ENCODE peak calls at places on chromosome 10, in five cellular contexts. S is IMR-90, W is A549, J is osteoblast, E is OCI-LY7. R is an unnamed sample.

GRCh38 chr10:102602272-102603045 is 41.8 kb upstream of the TRIM8 start:
- DNase-seq in W (no peak), S (no peak), J (no peak), E (no peak), R (no peak)

GRCh38 chr10:122939819-122940543 is 14.0 kb downstream of the C10orf88 start:
- DNase-seq in W (no peak), S (peak), J (no peak), E (no peak), R (no peak)

GRCh38 chr10:46020871-46021553 is 9.4 kb downstream of the NCOA4 start:
- DNase-seq in W (no peak), J (no peak), S (peak), E (no peak), R (no peak)

GRCh38 chr10:35992107-35992506 is 350.0 kb upstream of the FZD8 start:
- DNase-seq in S (no peak), J (no peak), W (no peak), E (no peak), R (no peak)

GRCh38 chr10:72068901-72069446 is 19.4 kb downstream of the SPOCK2 start:
- DNase-seq in E (no peak), J (peak), S (no peak), W (no peak), R (no peak)

GRCh38 chr10:91700788-91701444 is 68.0 kb upstream of the PPP1R3C start:
- DNase-seq in J (peak), S (peak), W (no peak), E (no peak), R (no peak)

GRCh38 chr10:11551915-11552602 is 59.4 kb downstream of the USP6NL start:
- DNase-seq in J (peak), W (peak), S (peak), E (no peak), R (no peak)

GRCh38 chr10:3853547-3853989 is 68.6 kb upstream of the KLF6 start:
- DNase-seq in S (no peak), J (peak), W (no peak), E (no peak), R (no peak)

GRCh38 chr10:7408003-7408493 is 2.8 kb downstream of the SFMBT2 start:
- DNase-seq in W (no peak), J (no peak), E (no peak), S (no peak), R (no peak)

GRCh38 chr10:97332586-97333350 is 1.8 kb downstream of the FRAT2 start:
- DNase-seq in E (no peak), S (peak), W (no peak), J (peak), R (no peak)

GRCh38 chr10:1881636-1882035 is 144.3 kb upstream of the ADARB2 start:
- DNase-seq in S (no peak), E (no peak), J (no peak), W (no peak), R (no peak)

GRCh38 chr10:96896884-96897589 is 64.9 kb downstream of the LCOR start:
- DNase-seq in W (no peak), E (no peak), S (no peak), J (no peak), R (no peak)

GRCh38 chr10:29957887-29958330 is 101.5 kb downstream of the JCAD start:
- DNase-seq in J (no peak), E (no peak), W (no peak), S (no peak), R (peak)

GRCh38 chr10:121043124-121043849 is 192.1 kb downstream of the WDR11 start:
- DNase-seq in S (no peak), E (no peak), J (no peak), W (no peak), R (no peak)

GRCh38 chr10:96337106-96337505 is 21.7 kb downstream of the OPALIN start:
- DNase-seq in J (no peak), W (no peak), S (no peak), E (no peak), R (no peak)

GRCh38 chr10:35705671-35706070 is 63.6 kb upstream of the FZD8 start:
- DNase-seq in W (no peak), J (no peak), E (no peak), S (no peak), R (no peak)

GRCh38 chr10:125514206-125515162 is 168.5 kb downstream of the TEX36 start:
- DNase-seq in W (no peak), J (no peak), S (no peak), E (no peak), R (no peak)

GRCh38 chr10:69846252-69847000 is 44.7 kb downstream of the COL13A1 start:
- DNase-seq in J (no peak), E (peak), W (no peak), S (peak), R (no peak)

GRCh38 chr10:46070749-46071148 is 24.7 kb upstream of the MSMB start:
- DNase-seq in E (no peak), J (no peak), W (no peak), S (no peak), R (no peak)

GRCh38 chr10:61963669-61964058 is 62.2 kb downstream of the ARID5B start:
- DNase-seq in S (no peak), J (no peak), W (no peak), E (peak), R (no peak)

GRCh38 chr10:61964949-61965693 is 63.6 kb downstream of the ARID5B start:
- DNase-seq in E (no peak), S (no peak), J (no peak), W (no peak), R (no peak)

GRCh38 chr10:61967298-61967697 is 65.8 kb downstream of the ARID5B start:
- DNase-seq in S (no peak), W (no peak), E (no peak), J (no peak), R (no peak)

GRCh38 chr10:61964059-61964709 is 62.7 kb downstream of the ARID5B start:
- DNase-seq in S (peak), E (no peak), J (peak), W (no peak), R (no peak)

DNA sequence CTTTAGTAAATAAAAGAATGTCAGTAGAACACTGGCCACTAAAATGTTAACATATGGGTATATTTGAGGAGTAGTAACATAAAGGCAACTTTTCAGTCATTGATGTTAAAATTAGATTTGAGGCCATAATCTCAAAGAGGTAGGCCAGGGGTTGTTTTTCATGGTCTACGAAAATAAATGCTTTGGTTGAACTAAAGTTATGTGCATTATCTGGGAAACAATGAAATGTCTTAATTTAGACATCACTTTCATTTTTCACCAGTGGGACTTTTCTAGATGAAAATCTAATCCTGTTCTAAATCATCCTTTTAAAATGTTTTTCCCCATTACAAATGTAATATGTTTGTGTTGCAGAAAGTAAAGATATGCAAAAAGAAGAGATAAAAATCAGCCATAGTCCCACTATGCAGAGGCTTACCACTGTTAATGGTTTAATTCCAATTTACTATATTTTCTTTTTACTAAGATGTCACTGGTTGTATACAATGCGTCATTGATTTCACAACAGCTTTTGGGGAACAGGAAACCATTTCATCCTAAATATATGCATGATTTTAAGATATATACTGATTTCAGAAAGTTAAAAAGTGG is 64.3 kb downstream of the ARID5B start:
- DNase-seq in S (no peak), W (no peak), E (no peak), J (no peak), R (no peak)
- H3K4me2 ChIP-seq in S (no peak), W (no peak), E (peak), J (no peak), R (no peak)

GRCh38 chr10:113341138-113341537 is 211.7 kb upstream of the HABP2 start:
- DNase-seq in W (no peak), S (no peak), J (no peak), E (no peak), R (no peak)
- H3K4me2 ChIP-seq in W (no peak), S (no peak), J (no peak), E (no peak), R (no peak)

GRCh38 chr10:17216901-17217395 is 11.1 kb upstream of the VIM start:
- DNase-seq in J (no peak), W (no peak), S (no peak), E (no peak), R (no peak)
- H3K4me2 ChIP-seq in J (peak), W (peak), S (peak), E (no peak), R (no peak)

GRCh38 chr10:44994752-44995530 is 5.8 kb upstream of the ZNF22 start:
- DNase-seq in E (no peak), S (no peak), W (no peak), J (no peak), R (no peak)

GRCh38 chr10:44998146-44998631 is 2.5 kb upstream of the ZNF22 start:
- DNase-seq in W (no peak), S (peak), E (no peak), J (peak), R (no peak)

GRCh38 chr10:44995581-44995913 is 5.2 kb upstream of the ZNF22 start:
- DNase-seq in W (no peak), E (no peak), J (no peak), S (no peak), R (no peak)

GRCh38 chr10:44995914-44996633 is 4.6 kb upstream of the ZNF22 start:
- DNase-seq in S (peak), E (peak), W (no peak), J (peak), R (no peak)

DNA sequence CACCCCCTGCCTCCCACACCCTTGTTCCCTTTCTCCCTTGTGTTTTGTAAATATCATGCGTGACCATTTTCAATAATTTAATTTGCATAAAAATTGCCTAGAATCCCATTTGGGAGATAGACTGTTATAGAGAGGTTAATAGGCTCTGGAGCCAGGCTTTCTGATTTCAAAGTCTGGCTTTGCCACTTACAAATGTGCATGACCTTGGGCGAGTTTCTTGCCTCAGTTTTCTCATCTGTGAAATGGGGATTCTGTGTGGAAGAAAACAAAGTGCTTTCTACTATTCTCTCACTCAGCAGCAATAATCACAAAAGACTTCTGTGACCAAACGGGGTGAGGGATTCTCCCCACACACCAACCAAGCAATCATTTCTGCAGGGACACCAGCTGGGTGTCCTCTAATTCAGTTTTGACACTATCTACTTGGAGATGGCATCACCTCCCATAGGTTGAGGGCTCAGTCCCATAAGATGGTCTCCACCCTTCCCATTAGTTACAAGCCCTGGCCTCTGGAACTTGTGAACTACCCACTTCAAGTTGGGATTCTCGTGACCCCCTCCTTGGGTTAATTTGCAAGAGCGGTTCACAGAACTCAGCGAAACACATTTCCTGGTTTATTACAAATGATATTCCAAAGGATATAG is 3.5 kb upstream of the ZNF22 start:
- DNase-seq in W (no peak), S (no peak), J (no peak), E (no peak), R (no peak)
- H3K4me2 ChIP-seq in W (no peak), S (no peak), J (no peak), E (no peak), R (no peak)

GRCh38 chr10:27908231-27908630 is 90.6 kb downstream of the ODAD2 start:
- DNase-seq in W (no peak), J (no peak), S (no peak), E (no peak), R (no peak)

GRCh38 chr10:27911645-27912044 is 87.2 kb downstream of the ODAD2 start:
- DNase-seq in S (no peak), J (no peak), E (no peak), W (no peak), R (no peak)

GRCh38 chr10:27914888-27915287 is 84.0 kb downstream of the ODAD2 start:
- DNase-seq in E (no peak), J (no peak), W (no peak), S (no peak), R (no peak)

GRCh38 chr10:27912241-27912640 is 86.6 kb downstream of the ODAD2 start:
- DNase-seq in W (no peak), J (no peak), S (peak), E (no peak), R (no peak)

DNA sequence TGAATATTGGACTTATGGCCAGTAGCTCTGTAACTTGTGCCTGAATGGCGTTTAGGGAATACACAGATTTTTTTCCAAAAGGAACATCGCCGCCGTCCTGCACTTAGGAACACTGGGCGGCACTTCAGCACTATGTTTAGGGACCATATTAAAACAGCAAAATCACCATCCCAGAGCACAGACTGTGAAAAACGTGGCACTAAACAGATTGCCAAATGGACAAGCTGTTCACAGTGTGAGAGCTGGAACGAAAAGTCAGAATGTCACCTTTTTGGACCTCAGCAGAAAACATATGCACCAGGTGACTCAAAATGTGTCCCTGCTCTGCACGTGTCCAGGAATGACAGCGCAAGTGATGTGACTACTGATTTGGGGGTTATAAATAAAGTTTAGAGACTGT is 87.9 kb downstream of the ODAD2 start:
- DNase-seq in J (no peak), E (no peak), W (no peak), S (no peak), R (no peak)
- H3K4me2 ChIP-seq in J (no peak), E (no peak), W (no peak), S (no peak), R (no peak)

DNA sequence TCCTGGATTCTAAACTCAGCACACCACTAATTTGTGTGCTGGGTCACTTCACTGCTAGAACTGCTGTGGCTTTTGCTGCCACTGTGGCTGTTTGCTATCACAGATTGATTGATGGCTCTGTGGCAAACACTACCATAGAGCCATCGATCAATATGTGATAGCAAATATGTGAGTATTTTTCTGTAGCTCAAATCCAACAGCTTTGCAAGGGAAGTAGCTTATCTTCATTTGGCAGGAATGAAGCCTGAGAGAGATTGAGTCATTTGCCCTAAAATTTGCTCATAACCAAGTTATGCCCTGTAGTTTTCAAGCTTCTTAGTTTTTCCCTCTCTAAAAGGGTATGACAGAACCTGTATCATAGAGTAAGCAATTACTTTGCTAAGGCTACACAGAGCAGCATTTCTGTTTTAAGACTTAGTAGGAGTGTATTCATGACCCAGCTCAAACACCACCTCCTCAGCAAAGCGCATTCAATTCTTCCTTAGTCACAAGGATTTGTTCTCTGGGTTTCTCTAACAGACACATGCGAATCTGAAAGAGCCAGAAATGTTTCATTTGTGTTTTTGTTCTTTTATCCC is 43.1 kb downstream of the MINPP1 start:
- DNase-seq in S (peak), E (no peak), J (peak), W (no peak), R (no peak)
- H3K4me2 ChIP-seq in S (peak), E (no peak), J (peak), W (no peak), R (no peak)

DNA sequence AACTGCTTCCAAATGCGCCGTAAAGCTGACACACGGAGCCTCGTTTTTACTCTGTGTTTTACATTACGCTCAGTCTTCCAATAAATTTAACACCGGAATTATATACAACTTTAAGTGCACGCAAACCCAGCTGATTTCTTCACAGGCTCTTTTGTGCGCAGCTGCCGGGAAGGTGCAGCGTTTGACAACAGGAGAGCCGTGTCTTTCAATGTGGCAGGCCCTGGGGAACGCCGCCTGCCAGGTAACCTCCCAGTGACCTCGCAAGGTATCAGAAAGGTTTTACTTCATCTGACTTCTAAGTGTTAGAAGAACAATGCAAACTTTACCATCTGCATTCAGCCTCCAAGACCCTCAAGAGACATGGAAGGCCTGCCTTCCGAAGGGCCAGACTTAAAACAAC is 35.0 kb downstream of the GFRA1 start:
- DNase-seq in J (no peak), W (no peak), S (no peak), E (no peak), R (no peak)
- H3K4me2 ChIP-seq in J (no peak), W (no peak), S (no peak), E (no peak), R (no peak)

GRCh38 chr10:110008518-110009339 is 945 bp downstream of the ADD3 start:
- DNase-seq in W (peak), E (peak), J (no peak), S (no peak), R (peak)
- H3K4me2 ChIP-seq in W (peak), E (peak), J (peak), S (peak), R (peak)

DNA sequence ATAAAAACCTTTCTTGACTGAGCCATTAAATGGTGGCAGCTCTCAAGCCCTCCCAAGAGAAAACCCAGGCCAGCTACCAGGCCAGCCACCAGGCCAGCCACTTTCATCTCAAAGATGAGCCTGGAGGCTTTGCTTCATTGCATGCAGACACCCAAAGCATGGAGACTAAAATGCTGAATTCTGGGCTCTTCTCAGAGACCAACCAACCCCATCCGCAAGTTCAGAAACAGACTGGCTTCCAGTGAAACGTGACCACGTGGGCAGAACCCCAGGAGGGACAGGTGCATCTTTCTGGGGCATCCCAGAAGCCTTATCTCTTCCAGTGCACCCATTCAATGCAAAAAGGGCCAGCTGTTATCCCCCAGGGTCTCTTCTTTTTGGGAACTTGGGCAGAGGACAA is 20.9 kb downstream of the CHST15 start:
- DNase-seq in W (no peak), E (peak), S (no peak), J (no peak), R (no peak)
- H3K4me2 ChIP-seq in W (no peak), E (peak), S (no peak), J (no peak), R (no peak)